ENCODE peak calls at places on chromosomes 2 and 18, in nine cellular contexts. F, W, U, R, D, N, E, T and I are unnamed samples.

GRCh38 chr2:16546128-16546754 is 119.4 kb downstream of the CYRIA start:
- DNase-seq in T (no peak), D (no peak), W (no peak), U (no peak), R (no peak), E (no peak), N (peak), F (no peak), I (no peak)

GRCh38 chr2:231513746-231514224 is 16.5 kb downstream of the NMUR1 start:
- DNase-seq in F (no peak), R (no peak), T (no peak), W (no peak), E (no peak), D (no peak), U (no peak), N (no peak), I (no peak)

GRCh38 chr2:38610851-38611801 is 8.4 kb upstream of the HNRNPLL start:
- DNase-seq in E (no peak), D (no peak), U (no peak), F (no peak), T (no peak), W (peak), R (no peak), N (peak), I (no peak)

GRCh38 chr2:237134831-237135230 is 49.1 kb downstream of the COPS8 start:
- DNase-seq in F (no peak), W (no peak), R (no peak), E (no peak), U (no peak), T (peak), N (no peak), D (no peak), I (peak)

GRCh38 chr2:20447437-20448245 is 767 bp downstream of the RHOB start:
- DNase-seq in U (no peak), E (peak), N (peak), R (peak), D (no peak), T (peak), F (peak), W (no peak), I (no peak)

GRCh38 chr2:64750001-64750816 is 96.5 kb upstream of the SERTAD2 start:
- DNase-seq in W (peak), D (no peak), T (peak), U (no peak), F (peak), R (peak), E (peak), N (peak), I (no peak)

GRCh38 chr2:20291106-20291564 is 59.5 kb downstream of the PUM2 start:
- DNase-seq in F (no peak), T (no peak), U (peak), R (peak), D (peak), N (peak), W (peak), E (no peak), I (peak)

GRCh38 chr2:196113061-196113974 is 44.7 kb upstream of the DNAH7 start:
- DNase-seq in U (no peak), N (no peak), E (no peak), T (no peak), R (no peak), F (no peak), W (peak), D (peak), I (peak)

GRCh38 chr2:239164281-239164871 is 236.4 kb downstream of the HDAC4 start:
- DNase-seq in D (no peak), E (peak), W (no peak), T (peak), N (no peak), R (peak), F (no peak), U (no peak), I (no peak)

GRCh38 chr2:166180951-166181812 is 53.4 kb upstream of the SCN1A start:
- DNase-seq in R (peak), D (no peak), E (peak), F (peak), W (peak), U (peak), N (peak), T (no peak), I (no peak)

GRCh38 chr2:128305555-128306080 is 13.1 kb downstream of the HS6ST1 start:
- DNase-seq in U (no peak), F (peak), D (no peak), E (peak), R (no peak), W (no peak), N (peak), T (no peak), I (no peak)

GRCh38 chr2:233051241-233052149 is 8.6 kb upstream of the INPP5D start:
- DNase-seq in T (peak), U (no peak), E (peak), W (no peak), N (no peak), F (peak), R (peak), D (no peak), I (no peak)

GRCh38 chr2:161415041-161415440 is 1.1 kb upstream of the TBR1 start:
- DNase-seq in E (no peak), F (no peak), D (no peak), R (no peak), W (no peak), T (no peak), U (no peak), N (no peak), I (no peak)

GRCh38 chr18:74840492-74841167 is 243.0 kb downstream of the ZNF407 start:
- DNase-seq in N (no peak), D (no peak), U (peak), F (no peak), W (peak), E (no peak), R (no peak), T (no peak), I (no peak)

GRCh38 chr2:112096098-112096497 is 41.0 kb downstream of the TMEM87B start:
- DNase-seq in F (no peak), D (no peak), N (no peak), W (no peak), T (no peak), U (no peak), R (no peak), E (no peak), I (no peak)

GRCh38 chr2:96524482-96525210 is 11.9 kb upstream of the ARID5A start:
- DNase-seq in R (no peak), U (no peak), W (no peak), N (peak), F (no peak), T (no peak), D (no peak), E (no peak), I (no peak)

GRCh38 chr2:3649581-3649980 is 8.4 kb upstream of the ALLC start:
- DNase-seq in R (no peak), D (no peak), N (no peak), W (no peak), T (no peak), E (no peak), F (no peak), U (no peak), I (no peak)

GRCh38 chr2:15776992-15777702 is 163.2 kb upstream of the MYCN start:
- DNase-seq in N (no peak), U (no peak), D (no peak), R (no peak), E (no peak), T (no peak), F (no peak), W (no peak), I (no peak)

GRCh38 chr2:3163401-3163800 is 214.2 kb downstream of the EIPR1 start:
- DNase-seq in E (no peak), N (no peak), W (no peak), U (no peak), T (no peak), F (no peak), D (no peak), R (no peak), I (no peak)

GRCh38 chr2:236538242-236538641 is 31.4 kb upstream of the ACKR3 start:
- DNase-seq in F (no peak), N (peak), W (no peak), T (no peak), D (no peak), E (no peak), R (no peak), U (no peak), I (no peak)

DNA sequence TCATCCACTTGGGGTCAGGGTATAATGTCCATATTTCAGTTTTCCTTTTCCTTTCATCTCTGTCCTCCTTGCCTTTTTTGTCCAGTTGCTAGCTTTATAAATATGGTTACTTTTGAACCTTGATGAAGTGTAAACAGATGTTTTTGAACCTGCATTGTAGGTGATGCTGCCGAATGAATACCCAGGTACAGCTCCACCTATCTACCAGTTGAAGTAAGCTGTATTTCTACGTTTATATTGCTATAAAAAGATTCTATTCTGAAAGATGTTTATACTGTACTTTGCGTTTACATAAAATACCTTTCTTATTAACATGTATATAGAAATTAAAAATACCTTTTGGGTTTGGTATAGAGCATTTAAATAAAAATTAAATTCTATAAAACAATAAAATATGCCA is 2.2 kb downstream of the IMPACT start:
- DNase-seq in R (no peak), F (no peak), T (no peak), E (no peak), N (no peak), D (no peak), U (no peak), W (no peak), I (no peak)
- TF ChIP-seq CTCF in R (no peak), F (no peak), T (no peak), E (no peak), N (no peak), D (no peak), U (no peak), W (no peak), I (no peak)

GRCh38 chr2:150911766-150912280 is 349.8 kb downstream of the RBM43 start:
- DNase-seq in R (peak), U (peak), T (peak), E (peak), W (peak), F (peak), N (no peak), D (peak), I (peak)
- TF ChIP-seq CTCF in R (no peak), U (peak), T (peak), E (peak), W (peak), F (peak), N (no peak), D (peak), I (peak)

GRCh38 chr2:105546623-105546964 is 147.7 kb upstream of the FHL2 start:
- DNase-seq in W (no peak), R (no peak), T (no peak), U (no peak), F (no peak), E (no peak), D (no peak), N (no peak), I (no peak)
- TF ChIP-seq CTCF in W (no peak), R (no peak), T (no peak), U (no peak), F (no peak), E (no peak), D (no peak), N (no peak), I (no peak)

GRCh38 chr2:102621630-102622029 is 2.3 kb downstream of the SLC9A2 start:
- DNase-seq in N (no peak), W (no peak), U (no peak), T (no peak), R (no peak), D (no peak), F (no peak), E (no peak), I (no peak)

GRCh38 chr2:102620367-102620766 is 1.0 kb downstream of the SLC9A2 start:
- DNase-seq in E (no peak), T (no peak), U (no peak), D (no peak), W (no peak), R (no peak), N (peak), F (no peak), I (no peak)

GRCh38 chr2:102619414-102620319 is at the start of gene SLC9A2:
- DNase-seq in E (peak), F (peak), D (no peak), N (peak), U (no peak), R (peak), T (no peak), W (no peak), I (no peak)

GRCh38 chr2:102615620-102616436 is 3.5 kb upstream of the SLC9A2 start:
- DNase-seq in T (no peak), R (peak), F (peak), E (peak), U (peak), N (peak), W (peak), D (peak), I (peak)

GRCh38 chr2:102618452-102619413 is 620 bp upstream of the SLC9A2 start:
- DNase-seq in T (no peak), N (peak), D (no peak), R (peak), W (no peak), F (peak), E (peak), U (no peak), I (no peak)
- TF ChIP-seq CTCF in T (no peak), N (no peak), D (no peak), R (no peak), W (no peak), F (no peak), E (no peak), U (no peak), I (no peak)